ENCODE peak calls at places on chromosomes 4 and X, in seven cellular contexts. Y is lower lobe of right lung; K is kidney tubule cell; R is GM23338; C is stimulated activated CD8-positive, alpha-beta memory T cell treated with anti-CD3 and anti-CD28 coated beads, Interleukin-7, amount 100 ng/mL, for 24 hours; J is mucosa of gallbladder; D is bronchial epithelial cell. F is an unnamed sample.

GRCh38 chr4:69092190-69092589 is 4.1 kb upstream of the UGT2B7 start:
- DNase-seq in Y (no peak), K (peak), R (no peak), C (no peak), J (no peak), D (peak), F (peak)

GRCh38 chr4:145842224-145842887 is 96.3 kb downstream of the ZNF827 start:
- DNase-seq in Y (no peak), K (peak), R (peak), C (no peak), J (no peak), D (no peak), F (peak)

GRCh38 chr4:43277003-43277402 is 384.5 kb downstream of the GRXCR1 start:
- DNase-seq in Y (no peak), K (no peak), R (no peak), C (no peak), J (no peak), D (peak), F (peak)

GRCh38 chr4:158065176-158065575 is 107.6 kb downstream of the GASK1B start:
- DNase-seq in Y (no peak), K (no peak), R (peak), C (no peak), J (no peak), D (no peak), F (no peak)

GRCh38 chr4:20015825-20016224 is 235.9 kb upstream of the SLIT2 start:
- DNase-seq in Y (no peak), K (no peak), R (no peak), C (no peak), J (no peak), D (peak), F (peak)

GRCh38 chr4:187606581-187606980 is 389.0 kb upstream of the ZFP42 start:
- DNase-seq in Y (no peak), K (peak), R (peak), C (no peak), J (peak), D (peak), F (peak)

GRCh38 chr4:79650217-79650616 is 242.2 kb upstream of the GK2 start:
- DNase-seq in Y (no peak), K (peak), R (no peak), C (no peak), J (no peak), D (peak), F (no peak)

GRCh38 chr4:184930026-184930425 is 88.3 kb upstream of the HELT start:
- DNase-seq in Y (no peak), K (no peak), R (no peak), C (no peak), J (no peak), D (no peak), F (no peak)

GRCh38 chr4:134202136-134202535 is 547 bp upstream of the PABPC4L start:
- DNase-seq in Y (no peak), K (no peak), R (no peak), C (no peak), J (no peak), D (no peak), F (no peak)

GRCh38 chrX:150902434-150903109 is 4.1 kb upstream of the CD99L2 start:
- DNase-seq in Y (no peak), K (no peak), R (peak), C (no peak), J (no peak), D (no peak), F (no peak)

GRCh38 chrX:19085975-19086772 is 36.1 kb downstream of the ADGRG2 start:
- DNase-seq in Y (peak), K (no peak), R (no peak), C (no peak), J (no peak), D (no peak), F (peak)

GRCh38 chr4:67522851-67523671 is 22.2 kb downstream of the CENPC start:
- DNase-seq in Y (no peak), K (no peak), R (no peak), C (no peak), J (no peak), D (peak), F (peak)

GRCh38 chr4:149987330-149987751 is 90.9 kb upstream of the DCLK2 start:
- DNase-seq in Y (no peak), K (peak), R (no peak), C (no peak), J (no peak), D (no peak), F (no peak)

GRCh38 chrX:40816906-40817305 is 81.6 kb upstream of the MED14 start:
- DNase-seq in Y (no peak), K (no peak), R (peak), C (no peak), J (no peak), D (no peak), F (no peak)

GRCh38 chrX:98194036-98194435 is 1310.3 kb downstream of the RPA4 start:
- DNase-seq in Y (no peak), K (no peak), R (no peak), C (no peak), J (no peak), D (no peak), F (no peak)

GRCh38 chrX:97538745-97539144 is 655.0 kb downstream of the RPA4 start:
- DNase-seq in Y (no peak), K (no peak), R (no peak), C (no peak), J (no peak), D (no peak), F (no peak)

GRCh38 chrX:74015379-74016019 is 288.5 kb upstream of the ZCCHC13 start:
- DNase-seq in Y (no peak), K (peak), R (peak), C (peak), J (peak), D (peak), F (peak)

GRCh38 chr4:36610628-36611027 is 329.2 kb downstream of the DTHD1 start:
- DNase-seq in Y (no peak), K (no peak), R (no peak), C (no peak), J (no peak), D (no peak), F (no peak)

GRCh38 chr4:8272472-8273428 is 3.2 kb downstream of the HTRA3 start:
- DNase-seq in Y (no peak), K (no peak), R (no peak), C (no peak), J (no peak), D (no peak), F (no peak)

GRCh38 chr4:25767877-25768475 is 94.8 kb downstream of the SEL1L3 start:
- DNase-seq in Y (no peak), K (peak), R (peak), C (no peak), J (peak), D (peak), F (peak)

GRCh38 chr4:94575652-94576051 is 123.9 kb downstream of the PDLIM5 start:
- DNase-seq in Y (no peak), K (no peak), R (peak), C (no peak), J (no peak), D (no peak), F (no peak)

GRCh38 chrX:38215141-38215540 is 5.5 kb downstream of the SRPX start:
- DNase-seq in Y (no peak), K (peak), R (no peak), C (no peak), J (no peak), D (peak), F (peak)